ENCODE peak calls at places on chromosomes 6 and 20, in seven cellular contexts. One of them, this sample, is unnamed.

GRCh38 chr20:25258828-25259227 is 10.9 kb downstream of the PYGB start:
- DNase-seq in GM04503: no peak
- DNase-seq in heart left ventricle: no peak
- DNase-seq in COR-L47: no peak
- DNase-seq in lung microvascular endothelial cell: no peak
- DNase-seq in NCI-H1092 treated with DMSO at 0.1 percent for 48 hours: no peak
- DNase-seq in mucosa of gallbladder: no peak
- DNase-seq in this sample: no peak

GRCh38 chr6:12637960-12638641 is 78.5 kb upstream of the PHACTR1 start:
- DNase-seq in GM04503: peak; percentile 50
- DNase-seq in heart left ventricle: no peak
- DNase-seq in COR-L47: peak; percentile 32
- DNase-seq in lung microvascular endothelial cell: peak; percentile 67
- DNase-seq in NCI-H1092 treated with DMSO at 0.1 percent for 48 hours: peak; percentile 35
- DNase-seq in mucosa of gallbladder: peak; percentile 31
- DNase-seq in this sample: no peak

GRCh38 chr20:35976012-35976411 is 7.6 kb downstream of the CNBD2 start:
- DNase-seq in GM04503: no peak
- DNase-seq in heart left ventricle: no peak
- DNase-seq in COR-L47: no peak
- DNase-seq in lung microvascular endothelial cell: no peak
- DNase-seq in NCI-H1092 treated with DMSO at 0.1 percent for 48 hours: no peak
- DNase-seq in mucosa of gallbladder: no peak
- DNase-seq in this sample: no peak

GRCh38 chr6:111809264-111809663 is 64.0 kb downstream of the FYN start:
- DNase-seq in GM04503: no peak
- DNase-seq in heart left ventricle: no peak
- DNase-seq in COR-L47: no peak
- DNase-seq in lung microvascular endothelial cell: no peak
- DNase-seq in NCI-H1092 treated with DMSO at 0.1 percent for 48 hours: no peak
- DNase-seq in mucosa of gallbladder: no peak
- DNase-seq in this sample: no peak

GRCh38 chr6:101683884-101684283 is 290.4 kb downstream of the GRIK2 start:
- DNase-seq in GM04503: no peak
- DNase-seq in heart left ventricle: no peak
- DNase-seq in COR-L47: no peak
- DNase-seq in lung microvascular endothelial cell: no peak
- DNase-seq in NCI-H1092 treated with DMSO at 0.1 percent for 48 hours: no peak
- DNase-seq in mucosa of gallbladder: no peak
- DNase-seq in this sample: no peak

GRCh38 chr6:112881027-112881426 is 533.9 kb downstream of the RFPL4B start:
- DNase-seq in GM04503: no peak
- DNase-seq in heart left ventricle: no peak
- DNase-seq in COR-L47: no peak
- DNase-seq in lung microvascular endothelial cell: peak; percentile 11
- DNase-seq in NCI-H1092 treated with DMSO at 0.1 percent for 48 hours: no peak
- DNase-seq in mucosa of gallbladder: no peak
- DNase-seq in this sample: no peak

GRCh38 chr6:101650402-101651100 is 257.0 kb downstream of the GRIK2 start:
- DNase-seq in GM04503: no peak
- DNase-seq in heart left ventricle: no peak
- DNase-seq in COR-L47: no peak
- DNase-seq in lung microvascular endothelial cell: no peak
- DNase-seq in NCI-H1092 treated with DMSO at 0.1 percent for 48 hours: no peak
- DNase-seq in mucosa of gallbladder: no peak
- DNase-seq in this sample: no peak

GRCh38 chr6:168746013-168746412 is 305.0 kb downstream of the SMOC2 start:
- DNase-seq in GM04503: no peak
- DNase-seq in heart left ventricle: no peak
- DNase-seq in COR-L47: no peak
- DNase-seq in lung microvascular endothelial cell: no peak
- DNase-seq in NCI-H1092 treated with DMSO at 0.1 percent for 48 hours: no peak
- DNase-seq in mucosa of gallbladder: peak; percentile 37
- DNase-seq in this sample: no peak

GRCh38 chr6:110529907-110530306 is 53.5 kb upstream of the SLC22A16 start:
- DNase-seq in GM04503: no peak
- DNase-seq in heart left ventricle: no peak
- DNase-seq in COR-L47: no peak
- DNase-seq in lung microvascular endothelial cell: peak; percentile 26
- DNase-seq in NCI-H1092 treated with DMSO at 0.1 percent for 48 hours: no peak
- DNase-seq in mucosa of gallbladder: no peak
- DNase-seq in this sample: no peak

GRCh38 chr20:36941403-36941835 is 10.1 kb downstream of the SAMHD1 start:
- DNase-seq in GM04503: no peak
- DNase-seq in heart left ventricle: no peak
- DNase-seq in COR-L47: no peak
- DNase-seq in lung microvascular endothelial cell: peak; percentile 37
- DNase-seq in NCI-H1092 treated with DMSO at 0.1 percent for 48 hours: no peak
- DNase-seq in mucosa of gallbladder: no peak
- DNase-seq in this sample: no peak

GRCh38 chr20:35697696-35698297 is 1.4 kb downstream of the NFS1 start:
- DNase-seq in GM04503: no peak
- DNase-seq in heart left ventricle: no peak
- DNase-seq in COR-L47: no peak
- DNase-seq in lung microvascular endothelial cell: no peak
- DNase-seq in NCI-H1092 treated with DMSO at 0.1 percent for 48 hours: no peak
- DNase-seq in mucosa of gallbladder: no peak
- DNase-seq in this sample: no peak

GRCh38 chr6:125913864-125914351 is 42.7 kb upstream of the HINT3 start:
- DNase-seq in GM04503: peak; percentile 89
- DNase-seq in heart left ventricle: no peak
- DNase-seq in COR-L47: no peak
- DNase-seq in lung microvascular endothelial cell: peak; percentile 75
- DNase-seq in NCI-H1092 treated with DMSO at 0.1 percent for 48 hours: no peak
- DNase-seq in mucosa of gallbladder: no peak
- DNase-seq in this sample: no peak

GRCh38 chr20:17944854-17945474 is 23.6 kb downstream of the SNX5 start:
- DNase-seq in GM04503: no peak
- DNase-seq in heart left ventricle: no peak
- DNase-seq in COR-L47: no peak
- DNase-seq in lung microvascular endothelial cell: no peak
- DNase-seq in NCI-H1092 treated with DMSO at 0.1 percent for 48 hours: no peak
- DNase-seq in mucosa of gallbladder: no peak
- DNase-seq in this sample: no peak

GRCh38 chr6:105835373-105835772 is 250.8 kb upstream of the PRDM1 start:
- DNase-seq in GM04503: no peak
- DNase-seq in heart left ventricle: no peak
- DNase-seq in COR-L47: peak; percentile 7
- DNase-seq in lung microvascular endothelial cell: peak; percentile 37
- DNase-seq in NCI-H1092 treated with DMSO at 0.1 percent for 48 hours: no peak
- DNase-seq in mucosa of gallbladder: no peak
- DNase-seq in this sample: no peak

GRCh38 chr6:12190252-12190651 is 99.9 kb upstream of the EDN1 start:
- DNase-seq in GM04503: no peak
- DNase-seq in heart left ventricle: no peak
- DNase-seq in COR-L47: no peak
- DNase-seq in lung microvascular endothelial cell: no peak
- DNase-seq in NCI-H1092 treated with DMSO at 0.1 percent for 48 hours: no peak
- DNase-seq in mucosa of gallbladder: no peak
- DNase-seq in this sample: no peak

GRCh38 chr6:138231399-138231886 is 13.2 kb upstream of the PBOV1 start:
- DNase-seq in GM04503: no peak
- DNase-seq in heart left ventricle: no peak
- DNase-seq in COR-L47: no peak
- DNase-seq in lung microvascular endothelial cell: peak; percentile 34
- DNase-seq in NCI-H1092 treated with DMSO at 0.1 percent for 48 hours: peak; percentile 62
- DNase-seq in mucosa of gallbladder: no peak
- DNase-seq in this sample: peak; percentile 99

GRCh38 chr6:36370638-36371037 is 16.8 kb downstream of the ETV7 start:
- DNase-seq in GM04503: no peak
- DNase-seq in heart left ventricle: no peak
- DNase-seq in COR-L47: no peak
- DNase-seq in lung microvascular endothelial cell: no peak
- DNase-seq in NCI-H1092 treated with DMSO at 0.1 percent for 48 hours: no peak
- DNase-seq in mucosa of gallbladder: no peak
- DNase-seq in this sample: no peak

GRCh38 chr6:19137419-19138035 is 699.6 kb upstream of the ID4 start:
- DNase-seq in GM04503: no peak
- DNase-seq in heart left ventricle: no peak
- DNase-seq in COR-L47: no peak
- DNase-seq in lung microvascular endothelial cell: no peak
- DNase-seq in NCI-H1092 treated with DMSO at 0.1 percent for 48 hours: no peak
- DNase-seq in mucosa of gallbladder: no peak
- DNase-seq in this sample: no peak

GRCh38 chr20:38126146-38126912 is 38.7 kb downstream of the TGM2 start:
- DNase-seq in GM04503: no peak
- DNase-seq in heart left ventricle: peak; percentile 36
- DNase-seq in COR-L47: no peak
- DNase-seq in lung microvascular endothelial cell: peak; percentile 37
- DNase-seq in NCI-H1092 treated with DMSO at 0.1 percent for 48 hours: no peak
- DNase-seq in mucosa of gallbladder: no peak
- DNase-seq in this sample: no peak

GRCh38 chr6:160348209-160348551 is at the start of gene SLC22A3:
- DNase-seq in GM04503: no peak
- DNase-seq in heart left ventricle: peak; percentile 60
- DNase-seq in COR-L47: no peak
- DNase-seq in lung microvascular endothelial cell: no peak
- DNase-seq in NCI-H1092 treated with DMSO at 0.1 percent for 48 hours: no peak
- DNase-seq in mucosa of gallbladder: no peak
- DNase-seq in this sample: no peak

GRCh38 chr20:5065489-5066383 is 54.0 kb downstream of the PCNA start:
- DNase-seq in GM04503: peak; percentile 89
- DNase-seq in heart left ventricle: peak; percentile 45
- DNase-seq in COR-L47: no peak
- DNase-seq in lung microvascular endothelial cell: peak; percentile 94
- DNase-seq in NCI-H1092 treated with DMSO at 0.1 percent for 48 hours: no peak
- DNase-seq in mucosa of gallbladder: peak; percentile 71
- DNase-seq in this sample: no peak

GRCh38 chr6:17385660-17386059 is 7.7 kb upstream of the CAP2 start:
- DNase-seq in GM04503: no peak
- DNase-seq in heart left ventricle: no peak
- DNase-seq in COR-L47: no peak
- DNase-seq in lung microvascular endothelial cell: peak; percentile 92
- DNase-seq in NCI-H1092 treated with DMSO at 0.1 percent for 48 hours: no peak
- DNase-seq in mucosa of gallbladder: no peak
- DNase-seq in this sample: no peak

GRCh38 chr6:167827588-167828324 is 1.0 kb downstream of the AFDN start:
- DNase-seq in GM04503: no peak
- DNase-seq in heart left ventricle: peak; percentile 63
- DNase-seq in COR-L47: no peak
- DNase-seq in lung microvascular endothelial cell: peak; percentile 60
- DNase-seq in NCI-H1092 treated with DMSO at 0.1 percent for 48 hours: peak; percentile 74
- DNase-seq in mucosa of gallbladder: peak; percentile 31
- DNase-seq in this sample: peak; percentile 48

GRCh38 chr6:68497927-68498326 is 137.2 kb upstream of the ADGRB3 start:
- DNase-seq in GM04503: no peak
- DNase-seq in heart left ventricle: no peak
- DNase-seq in COR-L47: no peak
- DNase-seq in lung microvascular endothelial cell: no peak
- DNase-seq in NCI-H1092 treated with DMSO at 0.1 percent for 48 hours: no peak
- DNase-seq in mucosa of gallbladder: no peak
- DNase-seq in this sample: no peak

GRCh38 chr20:15836634-15837033 is 736.6 kb downstream of the KIF16B start:
- DNase-seq in GM04503: no peak
- DNase-seq in heart left ventricle: no peak
- DNase-seq in COR-L47: no peak
- DNase-seq in lung microvascular endothelial cell: no peak
- DNase-seq in NCI-H1092 treated with DMSO at 0.1 percent for 48 hours: no peak
- DNase-seq in mucosa of gallbladder: no peak
- DNase-seq in this sample: no peak

GRCh38 chr6:139028242-139028657 is 295 bp upstream of the ABRACL start:
- DNase-seq in GM04503: no peak
- DNase-seq in heart left ventricle: no peak
- DNase-seq in COR-L47: peak; percentile 48
- DNase-seq in lung microvascular endothelial cell: no peak
- DNase-seq in NCI-H1092 treated with DMSO at 0.1 percent for 48 hours: peak; percentile 52
- DNase-seq in mucosa of gallbladder: no peak
- DNase-seq in this sample: peak; percentile 32

GRCh38 chr6:75205776-75206334 is at the start of gene COL12A1:
- DNase-seq in GM04503: peak; percentile 97
- DNase-seq in heart left ventricle: peak; percentile 93
- DNase-seq in COR-L47: peak; percentile 55
- DNase-seq in lung microvascular endothelial cell: peak; percentile 64
- DNase-seq in NCI-H1092 treated with DMSO at 0.1 percent for 48 hours: peak; percentile 48
- DNase-seq in mucosa of gallbladder: peak; percentile 88
- DNase-seq in this sample: peak; percentile 57

GRCh38 chr6:127255286-127255685 is 11.4 kb upstream of the RNF146 start:
- DNase-seq in GM04503: no peak
- DNase-seq in heart left ventricle: no peak
- DNase-seq in COR-L47: no peak
- DNase-seq in lung microvascular endothelial cell: no peak
- DNase-seq in NCI-H1092 treated with DMSO at 0.1 percent for 48 hours: no peak
- DNase-seq in mucosa of gallbladder: no peak
- DNase-seq in this sample: no peak

GRCh38 chr6:113010181-113010580 is 663.1 kb downstream of the RFPL4B start:
- DNase-seq in GM04503: no peak
- DNase-seq in heart left ventricle: no peak
- DNase-seq in COR-L47: no peak
- DNase-seq in lung microvascular endothelial cell: no peak
- DNase-seq in NCI-H1092 treated with DMSO at 0.1 percent for 48 hours: no peak
- DNase-seq in mucosa of gallbladder: no peak
- DNase-seq in this sample: no peak

GRCh38 chr6:41690541-41691330 is 44.7 kb downstream of the TFEB start:
- DNase-seq in GM04503: no peak
- DNase-seq in heart left ventricle: no peak
- DNase-seq in COR-L47: no peak
- DNase-seq in lung microvascular endothelial cell: no peak
- DNase-seq in NCI-H1092 treated with DMSO at 0.1 percent for 48 hours: no peak
- DNase-seq in mucosa of gallbladder: no peak
- DNase-seq in this sample: no peak

GRCh38 chr6:104705095-104705707 is 154.5 kb downstream of the HACE1 start:
- DNase-seq in GM04503: no peak
- DNase-seq in heart left ventricle: peak; percentile 31
- DNase-seq in COR-L47: no peak
- DNase-seq in lung microvascular endothelial cell: peak; percentile 98
- DNase-seq in NCI-H1092 treated with DMSO at 0.1 percent for 48 hours: no peak
- DNase-seq in mucosa of gallbladder: no peak
- DNase-seq in this sample: no peak

GRCh38 chr6:32843321-32843978 is 397 bp downstream of the PSMB8 start:
- DNase-seq in GM04503: no peak
- DNase-seq in heart left ventricle: no peak
- DNase-seq in COR-L47: peak; percentile 6
- DNase-seq in lung microvascular endothelial cell: peak; percentile 7
- DNase-seq in NCI-H1092 treated with DMSO at 0.1 percent for 48 hours: no peak
- DNase-seq in mucosa of gallbladder: no peak
- DNase-seq in this sample: no peak